ENCODE peak calls at places on chromosomes 3 and 15, in seven cellular contexts. One of them, this sample, is unnamed.

GRCh38 chr15:24955549-24955929 is 752 bp downstream of the SNRPN start:
- DNase-seq in testis: peak
- DNase-seq in pancreas: peak
- DNase-seq in psoas muscle: peak
- DNase-seq in PC-3: no peak
- DNase-seq in adrenal gland: peak
- DNase-seq in dorsolateral prefrontal cortex: peak
- DNase-seq in this sample: no peak

GRCh38 chr3:115148142-115148790 is 1.2 kb upstream of the ZBTB20 start:
- DNase-seq in testis: no peak
- DNase-seq in pancreas: no peak
- DNase-seq in psoas muscle: no peak
- DNase-seq in PC-3: peak
- DNase-seq in adrenal gland: no peak
- DNase-seq in dorsolateral prefrontal cortex: no peak
- DNase-seq in this sample: no peak

GRCh38 chr3:71548995-71549394 is 34.5 kb downstream of the FOXP1 start:
- DNase-seq in testis: no peak
- DNase-seq in pancreas: no peak
- DNase-seq in psoas muscle: no peak
- DNase-seq in PC-3: no peak
- DNase-seq in adrenal gland: no peak
- DNase-seq in dorsolateral prefrontal cortex: no peak
- DNase-seq in this sample: no peak

GRCh38 chr15:60255390-60255789 is 142.4 kb downstream of the ANXA2 start:
- DNase-seq in testis: no peak
- DNase-seq in pancreas: peak
- DNase-seq in psoas muscle: no peak
- DNase-seq in PC-3: peak
- DNase-seq in adrenal gland: no peak
- DNase-seq in dorsolateral prefrontal cortex: no peak
- DNase-seq in this sample: no peak

GRCh38 chr15:99963096-99963825 is 230.0 kb upstream of the LYSMD4 start:
- DNase-seq in testis: peak
- DNase-seq in pancreas: peak
- DNase-seq in psoas muscle: no peak
- DNase-seq in PC-3: peak
- DNase-seq in adrenal gland: peak
- DNase-seq in dorsolateral prefrontal cortex: no peak
- DNase-seq in this sample: no peak

GRCh38 chr3:152930516-152930915 is 95.6 kb downstream of the P2RY1 start:
- DNase-seq in testis: no peak
- DNase-seq in pancreas: no peak
- DNase-seq in psoas muscle: no peak
- DNase-seq in PC-3: no peak
- DNase-seq in adrenal gland: no peak
- DNase-seq in dorsolateral prefrontal cortex: no peak
- DNase-seq in this sample: no peak

GRCh38 chr15:81002254-81003022 is 1.7 kb downstream of the TLNRD1 start:
- DNase-seq in testis: peak
- DNase-seq in pancreas: peak
- DNase-seq in psoas muscle: peak
- DNase-seq in PC-3: no peak
- DNase-seq in adrenal gland: no peak
- DNase-seq in dorsolateral prefrontal cortex: no peak
- DNase-seq in this sample: no peak

GRCh38 chr15:96254168-96254567 is 76.3 kb upstream of the NR2F2 start:
- DNase-seq in testis: no peak
- DNase-seq in pancreas: no peak
- DNase-seq in psoas muscle: no peak
- DNase-seq in PC-3: no peak
- DNase-seq in adrenal gland: no peak
- DNase-seq in dorsolateral prefrontal cortex: no peak
- DNase-seq in this sample: no peak

GRCh38 chr3:102180291-102180931 is 254.4 kb upstream of the ZPLD1 start:
- DNase-seq in testis: no peak
- DNase-seq in pancreas: no peak
- DNase-seq in psoas muscle: no peak
- DNase-seq in PC-3: peak
- DNase-seq in adrenal gland: no peak
- DNase-seq in dorsolateral prefrontal cortex: no peak
- DNase-seq in this sample: peak

GRCh38 chr3:133112666-133113065 is 74.5 kb downstream of the TMEM108 start:
- DNase-seq in testis: no peak
- DNase-seq in pancreas: no peak
- DNase-seq in psoas muscle: no peak
- DNase-seq in PC-3: no peak
- DNase-seq in adrenal gland: no peak
- DNase-seq in dorsolateral prefrontal cortex: no peak
- DNase-seq in this sample: no peak

GRCh38 chr3:55006277-55006676 is 78.4 kb upstream of the LRTM1 start:
- DNase-seq in testis: no peak
- DNase-seq in pancreas: no peak
- DNase-seq in psoas muscle: no peak
- DNase-seq in PC-3: no peak
- DNase-seq in adrenal gland: no peak
- DNase-seq in dorsolateral prefrontal cortex: no peak
- DNase-seq in this sample: no peak

GRCh38 chr15:85754993-85755392 is 39.7 kb downstream of the KLHL25 start:
- DNase-seq in testis: peak
- DNase-seq in pancreas: peak
- DNase-seq in psoas muscle: no peak
- DNase-seq in PC-3: no peak
- DNase-seq in adrenal gland: peak
- DNase-seq in dorsolateral prefrontal cortex: peak
- DNase-seq in this sample: no peak

GRCh38 chr3:194296448-194296831 is 54.7 kb downstream of the CPN2 start:
- DNase-seq in testis: no peak
- DNase-seq in pancreas: peak
- DNase-seq in psoas muscle: peak
- DNase-seq in PC-3: peak
- DNase-seq in adrenal gland: peak
- DNase-seq in dorsolateral prefrontal cortex: no peak
- DNase-seq in this sample: no peak

GRCh38 chr15:66730168-66731014 is 28.4 kb downstream of the SMAD6 start:
- DNase-seq in testis: no peak
- DNase-seq in pancreas: no peak
- DNase-seq in psoas muscle: no peak
- DNase-seq in PC-3: peak
- DNase-seq in adrenal gland: no peak
- DNase-seq in dorsolateral prefrontal cortex: no peak
- DNase-seq in this sample: no peak

GRCh38 chr15:37058316-37058985 is 41.9 kb downstream of the MEIS2 start:
- DNase-seq in testis: no peak
- DNase-seq in pancreas: no peak
- DNase-seq in psoas muscle: no peak
- DNase-seq in PC-3: no peak
- DNase-seq in adrenal gland: no peak
- DNase-seq in dorsolateral prefrontal cortex: no peak
- DNase-seq in this sample: no peak

GRCh38 chr3:165464736-165465135 is 268.6 kb upstream of the SLITRK3 start:
- DNase-seq in testis: no peak
- DNase-seq in pancreas: no peak
- DNase-seq in psoas muscle: no peak
- DNase-seq in PC-3: peak
- DNase-seq in adrenal gland: no peak
- DNase-seq in dorsolateral prefrontal cortex: no peak
- DNase-seq in this sample: peak

GRCh38 chr3:7381741-7382140 is 520.8 kb downstream of the GRM7 start:
- DNase-seq in testis: no peak
- DNase-seq in pancreas: no peak
- DNase-seq in psoas muscle: no peak
- DNase-seq in PC-3: no peak
- DNase-seq in adrenal gland: no peak
- DNase-seq in dorsolateral prefrontal cortex: no peak
- DNase-seq in this sample: no peak

GRCh38 chr3:58285334-58285733 is 20.7 kb upstream of the RPP14 start:
- DNase-seq in testis: peak
- DNase-seq in pancreas: no peak
- DNase-seq in psoas muscle: no peak
- DNase-seq in PC-3: no peak
- DNase-seq in adrenal gland: no peak
- DNase-seq in dorsolateral prefrontal cortex: no peak
- DNase-seq in this sample: no peak

GRCh38 chr3:46488735-46489361 is 8.9 kb upstream of the RTP3 start:
- DNase-seq in testis: peak
- DNase-seq in pancreas: peak
- DNase-seq in psoas muscle: peak
- DNase-seq in PC-3: peak
- DNase-seq in adrenal gland: peak
- DNase-seq in dorsolateral prefrontal cortex: peak
- DNase-seq in this sample: peak

GRCh38 chr3:101518421-101518871 is 5.4 kb upstream of the SENP7 start:
- DNase-seq in testis: no peak
- DNase-seq in pancreas: no peak
- DNase-seq in psoas muscle: no peak
- DNase-seq in PC-3: peak
- DNase-seq in adrenal gland: no peak
- DNase-seq in dorsolateral prefrontal cortex: no peak
- DNase-seq in this sample: no peak

GRCh38 chr15:90300988-90301715 is 35.7 kb downstream of the NGRN start:
- DNase-seq in testis: peak
- DNase-seq in pancreas: peak
- DNase-seq in psoas muscle: peak
- DNase-seq in PC-3: peak
- DNase-seq in adrenal gland: peak
- DNase-seq in dorsolateral prefrontal cortex: no peak
- DNase-seq in this sample: no peak

GRCh38 chr3:128727059-128727458 is 1.1 kb downstream of the RAB7A start:
- DNase-seq in testis: no peak
- DNase-seq in pancreas: no peak
- DNase-seq in psoas muscle: no peak
- DNase-seq in PC-3: no peak
- DNase-seq in adrenal gland: no peak
- DNase-seq in dorsolateral prefrontal cortex: no peak
- DNase-seq in this sample: no peak

GRCh38 chr3:123712077-123712860 is 127.4 kb upstream of the HACD2 start:
- DNase-seq in testis: peak
- DNase-seq in pancreas: no peak
- DNase-seq in psoas muscle: no peak
- DNase-seq in PC-3: no peak
- DNase-seq in adrenal gland: no peak
- DNase-seq in dorsolateral prefrontal cortex: no peak
- DNase-seq in this sample: no peak

GRCh38 chr3:156725706-156726105 is 51.3 kb downstream of the TIPARP start:
- DNase-seq in testis: no peak
- DNase-seq in pancreas: no peak
- DNase-seq in psoas muscle: no peak
- DNase-seq in PC-3: peak
- DNase-seq in adrenal gland: no peak
- DNase-seq in dorsolateral prefrontal cortex: no peak
- DNase-seq in this sample: no peak
- H3K27ac ChIP-seq in testis: no peak
- H3K27ac ChIP-seq in pancreas: no peak
- H3K27ac ChIP-seq in psoas muscle: no peak
- H3K27ac ChIP-seq in PC-3: peak
- H3K27ac ChIP-seq in adrenal gland: no peak
- H3K27ac ChIP-seq in dorsolateral prefrontal cortex: no peak
- H3K27ac ChIP-seq in this sample: no peak

GRCh38 chr3:30113906-30114305 is 492.5 kb upstream of the TGFBR2 start:
- DNase-seq in testis: no peak
- DNase-seq in pancreas: no peak
- DNase-seq in psoas muscle: no peak
- DNase-seq in PC-3: peak
- DNase-seq in adrenal gland: no peak
- DNase-seq in dorsolateral prefrontal cortex: no peak
- DNase-seq in this sample: no peak

GRCh38 chr3:30114918-30115317 is 491.5 kb upstream of the TGFBR2 start:
- DNase-seq in testis: no peak
- DNase-seq in pancreas: no peak
- DNase-seq in psoas muscle: no peak
- DNase-seq in PC-3: peak
- DNase-seq in adrenal gland: no peak
- DNase-seq in dorsolateral prefrontal cortex: no peak
- DNase-seq in this sample: no peak

DNA sequence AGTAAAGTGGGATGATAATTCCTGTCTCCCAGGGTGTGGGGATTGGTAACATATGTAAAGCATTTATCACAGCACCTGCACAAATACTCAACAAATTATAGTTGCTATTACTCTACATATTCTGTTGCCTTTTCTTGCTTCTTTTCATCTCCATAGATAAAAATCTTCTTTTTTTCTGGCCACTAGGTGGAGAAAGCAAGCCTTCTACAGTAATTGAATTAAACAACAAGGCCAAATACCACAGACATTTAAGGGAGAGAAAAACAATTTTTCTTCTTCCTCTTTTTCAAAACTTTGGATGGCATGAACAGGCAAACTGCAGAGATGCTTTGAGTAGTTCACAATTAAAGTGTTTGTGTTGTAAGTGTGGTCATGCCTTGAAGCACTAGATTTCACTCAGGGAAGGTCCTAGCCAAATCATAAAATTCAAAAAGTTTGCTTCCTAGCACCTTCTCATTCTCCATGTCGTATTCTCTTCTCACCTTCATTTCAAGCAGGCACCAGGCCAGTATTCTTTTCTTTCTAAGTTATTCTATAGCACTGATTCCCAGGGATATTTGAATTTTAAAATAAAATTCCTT is 493.4 kb upstream of the TGFBR2 start:
- DNase-seq in testis: no peak
- DNase-seq in pancreas: no peak
- DNase-seq in psoas muscle: no peak
- DNase-seq in PC-3: peak
- DNase-seq in adrenal gland: no peak
- DNase-seq in dorsolateral prefrontal cortex: no peak
- DNase-seq in this sample: peak
- TF ChIP-seq CTCF in testis: peak
- TF ChIP-seq CTCF in pancreas: peak
- TF ChIP-seq CTCF in psoas muscle: peak
- TF ChIP-seq CTCF in PC-3: peak
- TF ChIP-seq CTCF in adrenal gland: peak
- TF ChIP-seq CTCF in dorsolateral prefrontal cortex: peak
- TF ChIP-seq CTCF in this sample: peak

GRCh38 chr3:192571197-192571791 is 156.0 kb downstream of the FGF12 start:
- DNase-seq in testis: peak
- DNase-seq in pancreas: peak
- DNase-seq in psoas muscle: peak
- DNase-seq in PC-3: peak
- DNase-seq in adrenal gland: peak
- DNase-seq in dorsolateral prefrontal cortex: peak
- DNase-seq in this sample: peak
- H3K4me3 ChIP-seq in testis: peak
- H3K4me3 ChIP-seq in pancreas: peak
- H3K4me3 ChIP-seq in psoas muscle: peak
- H3K4me3 ChIP-seq in PC-3: peak
- H3K4me3 ChIP-seq in adrenal gland: peak
- H3K4me3 ChIP-seq in dorsolateral prefrontal cortex: peak
- H3K4me3 ChIP-seq in this sample: peak

GRCh38 chr3:160162440-160162839 is 62.8 kb upstream of the C3orf80 start:
- DNase-seq in testis: no peak
- DNase-seq in pancreas: no peak
- DNase-seq in psoas muscle: no peak
- DNase-seq in PC-3: no peak
- DNase-seq in adrenal gland: no peak
- DNase-seq in dorsolateral prefrontal cortex: no peak
- DNase-seq in this sample: no peak
- H3K27ac ChIP-seq in testis: no peak
- H3K27ac ChIP-seq in pancreas: no peak
- H3K27ac ChIP-seq in psoas muscle: no peak
- H3K27ac ChIP-seq in PC-3: no peak
- H3K27ac ChIP-seq in adrenal gland: no peak
- H3K27ac ChIP-seq in dorsolateral prefrontal cortex: no peak
- H3K27ac ChIP-seq in this sample: no peak

This sample was measured in AG04450.